ENCODE peak calls at places on chromosomes 16 and 17, in six cellular contexts. One of them, this sample, is unnamed.
A peak's percentile ranks its signal among the peaks of the same experiment; 100 is the strongest.

GRCh38 chr16:71758293-71758760 is 33.8 kb upstream of the PHLPP2 start:
- DNase-seq in H7: no peak
- DNase-seq in stomach: no peak
- DNase-seq in thoracic aorta: no peak
- DNase-seq in activated CD8-positive, alpha-beta memory T cell treated with anti-CD3 and anti-CD28 coated beads, Interleukin-2, amount 50 U/mL, for 4 hours: no peak
- DNase-seq in ascending aorta: no peak
- DNase-seq in this sample: no peak

GRCh38 chr16:14378684-14379467 is 251.2 kb downstream of the PARN start:
- DNase-seq in H7: no peak
- DNase-seq in stomach: no peak
- DNase-seq in thoracic aorta: no peak
- DNase-seq in activated CD8-positive, alpha-beta memory T cell treated with anti-CD3 and anti-CD28 coated beads, Interleukin-2, amount 50 U/mL, for 4 hours: no peak
- DNase-seq in ascending aorta: no peak
- DNase-seq in this sample: no peak

GRCh38 chr17:59853168-59853918 is 39.4 kb downstream of the TUBD1 start:
- DNase-seq in H7: peak; percentile 62
- DNase-seq in stomach: peak; percentile 91
- DNase-seq in thoracic aorta: no peak
- DNase-seq in activated CD8-positive, alpha-beta memory T cell treated with anti-CD3 and anti-CD28 coated beads, Interleukin-2, amount 50 U/mL, for 4 hours: peak; percentile 34
- DNase-seq in ascending aorta: peak; percentile 71
- DNase-seq in this sample: peak; percentile 44

GRCh38 chr17:2975469-2975958 is 87.9 kb downstream of the OR1D5 start:
- DNase-seq in H7: no peak
- DNase-seq in stomach: peak; percentile 56
- DNase-seq in thoracic aorta: no peak
- DNase-seq in activated CD8-positive, alpha-beta memory T cell treated with anti-CD3 and anti-CD28 coated beads, Interleukin-2, amount 50 U/mL, for 4 hours: no peak
- DNase-seq in ascending aorta: peak; percentile 13
- DNase-seq in this sample: peak; percentile 48

GRCh38 chr17:28720247-28720996 is 637 bp downstream of the RPL23A start:
- DNase-seq in H7: no peak
- DNase-seq in stomach: no peak
- DNase-seq in thoracic aorta: no peak
- DNase-seq in activated CD8-positive, alpha-beta memory T cell treated with anti-CD3 and anti-CD28 coated beads, Interleukin-2, amount 50 U/mL, for 4 hours: peak; percentile 34
- DNase-seq in ascending aorta: no peak
- DNase-seq in this sample: no peak

GRCh38 chr17:30376621-30377452 is 1.9 kb upstream of the CPD start:
- DNase-seq in H7: no peak
- DNase-seq in stomach: no peak
- DNase-seq in thoracic aorta: no peak
- DNase-seq in activated CD8-positive, alpha-beta memory T cell treated with anti-CD3 and anti-CD28 coated beads, Interleukin-2, amount 50 U/mL, for 4 hours: peak; percentile 57
- DNase-seq in ascending aorta: no peak
- DNase-seq in this sample: peak; percentile 27

GRCh38 chr17:43769859-43770258 is 8.9 kb downstream of the DUSP3 start:
- DNase-seq in H7: no peak
- DNase-seq in stomach: no peak
- DNase-seq in thoracic aorta: no peak
- DNase-seq in activated CD8-positive, alpha-beta memory T cell treated with anti-CD3 and anti-CD28 coated beads, Interleukin-2, amount 50 U/mL, for 4 hours: no peak
- DNase-seq in ascending aorta: no peak
- DNase-seq in this sample: no peak

GRCh38 chr17:42281571-42282096 is 5.4 kb upstream of the STAT5B start:
- DNase-seq in H7: peak; percentile 58
- DNase-seq in stomach: peak; percentile 24
- DNase-seq in thoracic aorta: no peak
- DNase-seq in activated CD8-positive, alpha-beta memory T cell treated with anti-CD3 and anti-CD28 coated beads, Interleukin-2, amount 50 U/mL, for 4 hours: no peak
- DNase-seq in ascending aorta: no peak
- DNase-seq in this sample: no peak

GRCh38 chr17:42002175-42002791 is 15.0 kb downstream of the DNAJC7 start:
- DNase-seq in H7: no peak
- DNase-seq in stomach: no peak
- DNase-seq in thoracic aorta: no peak
- DNase-seq in activated CD8-positive, alpha-beta memory T cell treated with anti-CD3 and anti-CD28 coated beads, Interleukin-2, amount 50 U/mL, for 4 hours: no peak
- DNase-seq in ascending aorta: no peak
- DNase-seq in this sample: no peak